ENCODE peak calls at places on chromosome 17, in ten cellular contexts. One of them, this sample, is unnamed.

GRCh38 chr17:45160505-45161287 is 979 bp upstream of the HEXIM2 start:
- DNase-seq in uterus: peak
- DNase-seq in hepatic stellate cell: no peak
- DNase-seq in neural crest cell: peak
- DNase-seq in WTC11: peak
- DNase-seq in SW 1271: peak
- DNase-seq in HTR-8/SVneo: peak
- DNase-seq in activated effector memory CD4-positive, alpha-beta T cell treated with Interleukin-2 at 50 U/mL for 16 hours: peak
- DNase-seq in NCI-H187 treated with DMSO at 0.1 percent for 48 hours: no peak
- DNase-seq in ELF-1: peak
- DNase-seq in this sample: peak

GRCh38 chr17:54883939-54884338 is 16.7 kb upstream of the TOM1L1 start:
- DNase-seq in uterus: no peak
- DNase-seq in hepatic stellate cell: no peak
- DNase-seq in neural crest cell: no peak
- DNase-seq in WTC11: no peak
- DNase-seq in SW 1271: no peak
- DNase-seq in HTR-8/SVneo: no peak
- DNase-seq in activated effector memory CD4-positive, alpha-beta T cell treated with Interleukin-2 at 50 U/mL for 16 hours: no peak
- DNase-seq in NCI-H187 treated with DMSO at 0.1 percent for 48 hours: no peak
- DNase-seq in ELF-1: no peak
- DNase-seq in this sample: peak

GRCh38 chr17:36808181-36808661 is 129.1 kb upstream of the LHX1 start:
- DNase-seq in uterus: no peak
- DNase-seq in hepatic stellate cell: no peak
- DNase-seq in neural crest cell: peak
- DNase-seq in WTC11: peak
- DNase-seq in SW 1271: no peak
- DNase-seq in HTR-8/SVneo: no peak
- DNase-seq in activated effector memory CD4-positive, alpha-beta T cell treated with Interleukin-2 at 50 U/mL for 16 hours: no peak
- DNase-seq in NCI-H187 treated with DMSO at 0.1 percent for 48 hours: no peak
- DNase-seq in ELF-1: peak
- DNase-seq in this sample: no peak

GRCh38 chr17:64118452-64118979 is 11.4 kb downstream of the ERN1 start:
- DNase-seq in uterus: peak
- DNase-seq in hepatic stellate cell: no peak
- DNase-seq in neural crest cell: no peak
- DNase-seq in WTC11: no peak
- DNase-seq in SW 1271: no peak
- DNase-seq in HTR-8/SVneo: no peak
- DNase-seq in activated effector memory CD4-positive, alpha-beta T cell treated with Interleukin-2 at 50 U/mL for 16 hours: no peak
- DNase-seq in NCI-H187 treated with DMSO at 0.1 percent for 48 hours: peak
- DNase-seq in ELF-1: no peak
- DNase-seq in this sample: peak

GRCh38 chr17:49698005-49698404 is 9.8 kb downstream of the SLC35B1 start:
- DNase-seq in uterus: no peak
- DNase-seq in hepatic stellate cell: no peak
- DNase-seq in neural crest cell: no peak
- DNase-seq in WTC11: no peak
- DNase-seq in SW 1271: no peak
- DNase-seq in HTR-8/SVneo: no peak
- DNase-seq in activated effector memory CD4-positive, alpha-beta T cell treated with Interleukin-2 at 50 U/mL for 16 hours: no peak
- DNase-seq in NCI-H187 treated with DMSO at 0.1 percent for 48 hours: no peak
- DNase-seq in ELF-1: no peak
- DNase-seq in this sample: no peak

GRCh38 chr17:46742539-46743270 is 75.8 kb downstream of the WNT3 start:
- DNase-seq in uterus: no peak
- DNase-seq in hepatic stellate cell: peak
- DNase-seq in neural crest cell: no peak
- DNase-seq in WTC11: no peak
- DNase-seq in SW 1271: peak
- DNase-seq in HTR-8/SVneo: peak
- DNase-seq in activated effector memory CD4-positive, alpha-beta T cell treated with Interleukin-2 at 50 U/mL for 16 hours: no peak
- DNase-seq in NCI-H187 treated with DMSO at 0.1 percent for 48 hours: no peak
- DNase-seq in ELF-1: no peak
- DNase-seq in this sample: peak

GRCh38 chr17:74417178-74418045 is 14.5 kb upstream of the GPRC5C start:
- DNase-seq in uterus: no peak
- DNase-seq in hepatic stellate cell: no peak
- DNase-seq in neural crest cell: no peak
- DNase-seq in WTC11: no peak
- DNase-seq in SW 1271: peak
- DNase-seq in HTR-8/SVneo: no peak
- DNase-seq in activated effector memory CD4-positive, alpha-beta T cell treated with Interleukin-2 at 50 U/mL for 16 hours: no peak
- DNase-seq in NCI-H187 treated with DMSO at 0.1 percent for 48 hours: no peak
- DNase-seq in ELF-1: peak
- DNase-seq in this sample: peak

GRCh38 chr17:3698139-3698538 is 2.2 kb upstream of the P2RX5 start:
- DNase-seq in uterus: no peak
- DNase-seq in hepatic stellate cell: no peak
- DNase-seq in neural crest cell: no peak
- DNase-seq in WTC11: no peak
- DNase-seq in SW 1271: no peak
- DNase-seq in HTR-8/SVneo: no peak
- DNase-seq in activated effector memory CD4-positive, alpha-beta T cell treated with Interleukin-2 at 50 U/mL for 16 hours: no peak
- DNase-seq in NCI-H187 treated with DMSO at 0.1 percent for 48 hours: no peak
- DNase-seq in ELF-1: no peak
- DNase-seq in this sample: no peak

GRCh38 chr17:40121886-40122465 is at the start of gene MSL1:
- DNase-seq in uterus: peak
- DNase-seq in hepatic stellate cell: peak
- DNase-seq in neural crest cell: peak
- DNase-seq in WTC11: peak
- DNase-seq in SW 1271: peak
- DNase-seq in HTR-8/SVneo: peak
- DNase-seq in activated effector memory CD4-positive, alpha-beta T cell treated with Interleukin-2 at 50 U/mL for 16 hours: peak
- DNase-seq in NCI-H187 treated with DMSO at 0.1 percent for 48 hours: peak
- DNase-seq in ELF-1: peak
- DNase-seq in this sample: no peak

This sample was measured in bronchial epithelial cell.